ENCODE peak calls at places on chromosomes 2 and 18, in seven cellular contexts. One of them, this sample, is unnamed.

GRCh38 chr2:135226961-135227360 is 174.9 kb downstream of the RAB3GAP1 start:
- DNase-seq in HTR-8/SVneo: no peak
- DNase-seq in NCI-H748 treated with DMSO at 0.1 percent for 48 hours: no peak
- DNase-seq in effector CD8-positive, alpha-beta T cell: no peak
- DNase-seq in Right ventricle myocardium superior: no peak
- DNase-seq in EL: peak; percentile 39
- DNase-seq in AG20443: peak; percentile 14
- DNase-seq in this sample: no peak

GRCh38 chr2:8679827-8680731 is 1.8 kb upstream of the ID2 start:
- DNase-seq in HTR-8/SVneo: no peak
- DNase-seq in NCI-H748 treated with DMSO at 0.1 percent for 48 hours: peak; percentile 65
- DNase-seq in effector CD8-positive, alpha-beta T cell: no peak
- DNase-seq in Right ventricle myocardium superior: peak; percentile 59
- DNase-seq in EL: peak; percentile 60
- DNase-seq in AG20443: peak; percentile 45
- DNase-seq in this sample: peak; percentile 60

GRCh38 chr18:40293311-40293710 is 1661.7 kb upstream of the PIK3C3 start:
- DNase-seq in HTR-8/SVneo: no peak
- DNase-seq in NCI-H748 treated with DMSO at 0.1 percent for 48 hours: peak; percentile 52
- DNase-seq in effector CD8-positive, alpha-beta T cell: no peak
- DNase-seq in Right ventricle myocardium superior: no peak
- DNase-seq in EL: no peak
- DNase-seq in AG20443: no peak
- DNase-seq in this sample: no peak

GRCh38 chr18:21433436-21433835 is 167.1 kb downstream of the ESCO1 start:
- DNase-seq in HTR-8/SVneo: no peak
- DNase-seq in NCI-H748 treated with DMSO at 0.1 percent for 48 hours: no peak
- DNase-seq in effector CD8-positive, alpha-beta T cell: no peak
- DNase-seq in Right ventricle myocardium superior: no peak
- DNase-seq in EL: no peak
- DNase-seq in AG20443: no peak
- DNase-seq in this sample: no peak

GRCh38 chr2:208042041-208042440 is 16.7 kb upstream of the PLEKHM3 start:
- DNase-seq in HTR-8/SVneo: no peak
- DNase-seq in NCI-H748 treated with DMSO at 0.1 percent for 48 hours: no peak
- DNase-seq in effector CD8-positive, alpha-beta T cell: no peak
- DNase-seq in Right ventricle myocardium superior: no peak
- DNase-seq in EL: peak; percentile 42
- DNase-seq in AG20443: peak; percentile 50
- DNase-seq in this sample: no peak

GRCh38 chr2:64737547-64737946 is 83.8 kb upstream of the SERTAD2 start:
- DNase-seq in HTR-8/SVneo: no peak
- DNase-seq in NCI-H748 treated with DMSO at 0.1 percent for 48 hours: no peak
- DNase-seq in effector CD8-positive, alpha-beta T cell: no peak
- DNase-seq in Right ventricle myocardium superior: no peak
- DNase-seq in EL: no peak
- DNase-seq in AG20443: peak; percentile 21
- DNase-seq in this sample: no peak

GRCh38 chr2:150663143-150663542 is 175.7 kb upstream of the RND3 start:
- DNase-seq in HTR-8/SVneo: peak; percentile 26
- DNase-seq in NCI-H748 treated with DMSO at 0.1 percent for 48 hours: no peak
- DNase-seq in effector CD8-positive, alpha-beta T cell: no peak
- DNase-seq in Right ventricle myocardium superior: no peak
- DNase-seq in EL: peak; percentile 87
- DNase-seq in AG20443: peak; percentile 76
- DNase-seq in this sample: no peak

GRCh38 chr2:54239427-54239826 is 16.6 kb downstream of the TSPYL6 start:
- DNase-seq in HTR-8/SVneo: no peak
- DNase-seq in NCI-H748 treated with DMSO at 0.1 percent for 48 hours: no peak
- DNase-seq in effector CD8-positive, alpha-beta T cell: no peak
- DNase-seq in Right ventricle myocardium superior: no peak
- DNase-seq in EL: peak; percentile 91
- DNase-seq in AG20443: peak; percentile 60
- DNase-seq in this sample: peak; percentile 58

GRCh38 chr2:224263571-224264043 is 138.3 kb downstream of the FAM124B start:
- DNase-seq in HTR-8/SVneo: no peak
- DNase-seq in NCI-H748 treated with DMSO at 0.1 percent for 48 hours: no peak
- DNase-seq in effector CD8-positive, alpha-beta T cell: no peak
- DNase-seq in Right ventricle myocardium superior: no peak
- DNase-seq in EL: peak; percentile 63
- DNase-seq in AG20443: peak; percentile 24
- DNase-seq in this sample: no peak

GRCh38 chr2:238771193-238771592 is 76.7 kb upstream of the TWIST2 start:
- DNase-seq in HTR-8/SVneo: no peak
- DNase-seq in NCI-H748 treated with DMSO at 0.1 percent for 48 hours: no peak
- DNase-seq in effector CD8-positive, alpha-beta T cell: no peak
- DNase-seq in Right ventricle myocardium superior: no peak
- DNase-seq in EL: peak; percentile 18
- DNase-seq in AG20443: no peak
- DNase-seq in this sample: peak; percentile 30

GRCh38 chr2:8550481-8550880 is 131.4 kb upstream of the ID2 start:
- DNase-seq in HTR-8/SVneo: no peak
- DNase-seq in NCI-H748 treated with DMSO at 0.1 percent for 48 hours: no peak
- DNase-seq in effector CD8-positive, alpha-beta T cell: no peak
- DNase-seq in Right ventricle myocardium superior: no peak
- DNase-seq in EL: no peak
- DNase-seq in AG20443: no peak
- DNase-seq in this sample: no peak

GRCh38 chr2:133458280-133458679 is 110.0 kb downstream of the NCKAP5 start:
- DNase-seq in HTR-8/SVneo: no peak
- DNase-seq in NCI-H748 treated with DMSO at 0.1 percent for 48 hours: no peak
- DNase-seq in effector CD8-positive, alpha-beta T cell: no peak
- DNase-seq in Right ventricle myocardium superior: no peak
- DNase-seq in EL: peak; percentile 28
- DNase-seq in AG20443: no peak
- DNase-seq in this sample: no peak

GRCh38 chr2:159744363-159744762 is 32.1 kb downstream of the MARCHF7 start:
- DNase-seq in HTR-8/SVneo: peak; percentile 6
- DNase-seq in NCI-H748 treated with DMSO at 0.1 percent for 48 hours: no peak
- DNase-seq in effector CD8-positive, alpha-beta T cell: no peak
- DNase-seq in Right ventricle myocardium superior: no peak
- DNase-seq in EL: peak; percentile 81
- DNase-seq in AG20443: peak; percentile 13
- DNase-seq in this sample: no peak

GRCh38 chr2:72235497-72236413 is 88.1 kb upstream of the CYP26B1 start:
- DNase-seq in HTR-8/SVneo: peak; percentile 8
- DNase-seq in NCI-H748 treated with DMSO at 0.1 percent for 48 hours: no peak
- DNase-seq in effector CD8-positive, alpha-beta T cell: no peak
- DNase-seq in Right ventricle myocardium superior: no peak
- DNase-seq in EL: no peak
- DNase-seq in AG20443: no peak
- DNase-seq in this sample: no peak

GRCh38 chr2:27754831-27755230 is 16.7 kb upstream of the MRPL33 start:
- DNase-seq in HTR-8/SVneo: no peak
- DNase-seq in NCI-H748 treated with DMSO at 0.1 percent for 48 hours: no peak
- DNase-seq in effector CD8-positive, alpha-beta T cell: no peak
- DNase-seq in Right ventricle myocardium superior: no peak
- DNase-seq in EL: no peak
- DNase-seq in AG20443: no peak
- DNase-seq in this sample: no peak

GRCh38 chr2:45435316-45435715 is 175.8 kb downstream of the SRBD1 start:
- DNase-seq in HTR-8/SVneo: peak; percentile 48
- DNase-seq in NCI-H748 treated with DMSO at 0.1 percent for 48 hours: no peak
- DNase-seq in effector CD8-positive, alpha-beta T cell: no peak
- DNase-seq in Right ventricle myocardium superior: no peak
- DNase-seq in EL: peak; percentile 96
- DNase-seq in AG20443: peak; percentile 27
- DNase-seq in this sample: peak; percentile 53

GRCh38 chr18:75360206-75360605 is 67.3 kb downstream of the SMIM21 start:
- DNase-seq in HTR-8/SVneo: no peak
- DNase-seq in NCI-H748 treated with DMSO at 0.1 percent for 48 hours: no peak
- DNase-seq in effector CD8-positive, alpha-beta T cell: no peak
- DNase-seq in Right ventricle myocardium superior: no peak
- DNase-seq in EL: no peak
- DNase-seq in AG20443: no peak
- DNase-seq in this sample: peak; percentile 95

GRCh38 chr2:11629851-11630250 is 40.1 kb downstream of the NTSR2 start:
- DNase-seq in HTR-8/SVneo: no peak
- DNase-seq in NCI-H748 treated with DMSO at 0.1 percent for 48 hours: no peak
- DNase-seq in effector CD8-positive, alpha-beta T cell: no peak
- DNase-seq in Right ventricle myocardium superior: no peak
- DNase-seq in EL: no peak
- DNase-seq in AG20443: no peak
- DNase-seq in this sample: no peak

GRCh38 chr2:197707316-197708213 is 2.4 kb downstream of the MARS2 start:
- DNase-seq in HTR-8/SVneo: peak; percentile 22
- DNase-seq in NCI-H748 treated with DMSO at 0.1 percent for 48 hours: peak; percentile 43
- DNase-seq in effector CD8-positive, alpha-beta T cell: no peak
- DNase-seq in Right ventricle myocardium superior: no peak
- DNase-seq in EL: peak; percentile 56
- DNase-seq in AG20443: peak; percentile 27
- DNase-seq in this sample: peak; percentile 25

GRCh38 chr2:75292826-75293225 is 93.5 kb upstream of the TACR1 start:
- DNase-seq in HTR-8/SVneo: no peak
- DNase-seq in NCI-H748 treated with DMSO at 0.1 percent for 48 hours: no peak
- DNase-seq in effector CD8-positive, alpha-beta T cell: no peak
- DNase-seq in Right ventricle myocardium superior: no peak
- DNase-seq in EL: peak; percentile 74
- DNase-seq in AG20443: no peak
- DNase-seq in this sample: peak; percentile 16

GRCh38 chr2:120759543-120760331 is 24.1 kb downstream of the GLI2 start:
- DNase-seq in HTR-8/SVneo: no peak
- DNase-seq in NCI-H748 treated with DMSO at 0.1 percent for 48 hours: no peak
- DNase-seq in effector CD8-positive, alpha-beta T cell: no peak
- DNase-seq in Right ventricle myocardium superior: peak; percentile 16
- DNase-seq in EL: no peak
- DNase-seq in AG20443: no peak
- DNase-seq in this sample: no peak

GRCh38 chr2:152500777-152501176 is 165.8 kb downstream of the FMNL2 start:
- DNase-seq in HTR-8/SVneo: no peak
- DNase-seq in NCI-H748 treated with DMSO at 0.1 percent for 48 hours: no peak
- DNase-seq in effector CD8-positive, alpha-beta T cell: no peak
- DNase-seq in Right ventricle myocardium superior: peak; percentile 77
- DNase-seq in EL: no peak
- DNase-seq in AG20443: no peak
- DNase-seq in this sample: no peak

GRCh38 chr2:51990684-51991083 is 958.8 kb upstream of the NRXN1 start:
- DNase-seq in HTR-8/SVneo: no peak
- DNase-seq in NCI-H748 treated with DMSO at 0.1 percent for 48 hours: no peak
- DNase-seq in effector CD8-positive, alpha-beta T cell: no peak
- DNase-seq in Right ventricle myocardium superior: no peak
- DNase-seq in EL: no peak
- DNase-seq in AG20443: no peak
- DNase-seq in this sample: no peak

GRCh38 chr2:37318401-37318800 is 6.2 kb downstream of the PRKD3 start:
- DNase-seq in HTR-8/SVneo: no peak
- DNase-seq in NCI-H748 treated with DMSO at 0.1 percent for 48 hours: no peak
- DNase-seq in effector CD8-positive, alpha-beta T cell: no peak
- DNase-seq in Right ventricle myocardium superior: no peak
- DNase-seq in EL: peak; percentile 39
- DNase-seq in AG20443: no peak
- DNase-seq in this sample: no peak

GRCh38 chr2:42792583-42793313 is at the start of gene HAAO:
- DNase-seq in HTR-8/SVneo: peak; percentile 52
- DNase-seq in NCI-H748 treated with DMSO at 0.1 percent for 48 hours: no peak
- DNase-seq in effector CD8-positive, alpha-beta T cell: no peak
- DNase-seq in Right ventricle myocardium superior: peak; percentile 77
- DNase-seq in EL: peak; percentile 39
- DNase-seq in AG20443: peak; percentile 64
- DNase-seq in this sample: no peak

GRCh38 chr2:84958135-84959044 is 12.6 kb upstream of the KCMF1 start:
- DNase-seq in HTR-8/SVneo: peak; percentile 87
- DNase-seq in NCI-H748 treated with DMSO at 0.1 percent for 48 hours: peak; percentile 81
- DNase-seq in effector CD8-positive, alpha-beta T cell: no peak
- DNase-seq in Right ventricle myocardium superior: no peak
- DNase-seq in EL: peak; percentile 99
- DNase-seq in AG20443: peak; percentile 84
- DNase-seq in this sample: peak; percentile 96

GRCh38 chr18:31648966-31649429 is 35.4 kb downstream of the B4GALT6 start:
- DNase-seq in HTR-8/SVneo: peak; percentile 50
- DNase-seq in NCI-H748 treated with DMSO at 0.1 percent for 48 hours: no peak
- DNase-seq in effector CD8-positive, alpha-beta T cell: no peak
- DNase-seq in Right ventricle myocardium superior: no peak
- DNase-seq in EL: no peak
- DNase-seq in AG20443: peak; percentile 21
- DNase-seq in this sample: no peak

GRCh38 chr18:79401494-79402208 is 5.9 kb downstream of the NFATC1 start:
- DNase-seq in HTR-8/SVneo: no peak
- DNase-seq in NCI-H748 treated with DMSO at 0.1 percent for 48 hours: no peak
- DNase-seq in effector CD8-positive, alpha-beta T cell: no peak
- DNase-seq in Right ventricle myocardium superior: peak; percentile 39
- DNase-seq in EL: no peak
- DNase-seq in AG20443: no peak
- DNase-seq in this sample: no peak

GRCh38 chr18:38174594-38174993 is 609.0 kb upstream of the CELF4 start:
- DNase-seq in HTR-8/SVneo: no peak
- DNase-seq in NCI-H748 treated with DMSO at 0.1 percent for 48 hours: peak; percentile 56
- DNase-seq in effector CD8-positive, alpha-beta T cell: no peak
- DNase-seq in Right ventricle myocardium superior: no peak
- DNase-seq in EL: no peak
- DNase-seq in AG20443: no peak
- DNase-seq in this sample: no peak

GRCh38 chr2:239856620-239857285 is 168.4 kb downstream of the NDUFA10 start:
- DNase-seq in HTR-8/SVneo: no peak
- DNase-seq in NCI-H748 treated with DMSO at 0.1 percent for 48 hours: no peak
- DNase-seq in effector CD8-positive, alpha-beta T cell: no peak
- DNase-seq in Right ventricle myocardium superior: no peak
- DNase-seq in EL: no peak
- DNase-seq in AG20443: no peak
- DNase-seq in this sample: no peak

GRCh38 chr2:130850788-130851623 is 14.3 kb downstream of the ARHGEF4 start:
- DNase-seq in HTR-8/SVneo: no peak
- DNase-seq in NCI-H748 treated with DMSO at 0.1 percent for 48 hours: no peak
- DNase-seq in effector CD8-positive, alpha-beta T cell: no peak
- DNase-seq in Right ventricle myocardium superior: peak; percentile 54
- DNase-seq in EL: no peak
- DNase-seq in AG20443: no peak
- DNase-seq in this sample: peak; percentile 32

GRCh38 chr2:98487806-98488189 is 43.1 kb downstream of the INPP4A start:
- DNase-seq in HTR-8/SVneo: no peak
- DNase-seq in NCI-H748 treated with DMSO at 0.1 percent for 48 hours: no peak
- DNase-seq in effector CD8-positive, alpha-beta T cell: peak; percentile 25
- DNase-seq in Right ventricle myocardium superior: no peak
- DNase-seq in EL: peak; percentile 18
- DNase-seq in AG20443: no peak
- DNase-seq in this sample: no peak

GRCh38 chr2:15584767-15585469 is 6.8 kb upstream of the DDX1 start:
- DNase-seq in HTR-8/SVneo: no peak
- DNase-seq in NCI-H748 treated with DMSO at 0.1 percent for 48 hours: no peak
- DNase-seq in effector CD8-positive, alpha-beta T cell: no peak
- DNase-seq in Right ventricle myocardium superior: no peak
- DNase-seq in EL: peak; percentile 8
- DNase-seq in AG20443: peak; percentile 25
- DNase-seq in this sample: no peak

This sample was measured in SJSA1.